ENCODE peak calls at places on chromosome 9, in seven cellular contexts. S is fibroblast of lung, T is IMR-90, E is uterus, R is pancreas, L is psoas muscle, V is cardiac muscle cell. G is an unnamed sample.

GRCh38 chr9:4507306-4507705 is 17.0 kb downstream of the SLC1A1 start:
- DNase-seq in L (no peak), R (no peak), S (no peak), T (peak; percentile 29), V (peak; percentile 6), E (no peak), G (no peak)

GRCh38 chr9:119853126-119853525 is 483.9 kb upstream of the BRINP1 start:
- DNase-seq in V (no peak), R (no peak), E (no peak), S (no peak), T (no peak), L (no peak), G (no peak)

GRCh38 chr9:97768731-97769130 is 71.6 kb upstream of the XPA start:
- DNase-seq in T (peak; percentile 52), R (no peak), S (no peak), L (no peak), E (no peak), V (peak; percentile 24), G (no peak)

GRCh38 chr9:98848450-98849149 is 41.1 kb downstream of the GALNT12 start:
- DNase-seq in R (peak; percentile 89), E (peak; percentile 91), L (peak; percentile 95), V (peak; percentile 92), S (peak; percentile 89), T (peak; percentile 98), G (peak; percentile 97)

GRCh38 chr9:76905984-76906861 is at the start of gene PRUNE2:
- DNase-seq in E (peak; percentile 84), R (peak; percentile 74), V (peak; percentile 91), S (peak; percentile 73), L (peak; percentile 68), T (peak; percentile 79), G (peak; percentile 94)

GRCh38 chr9:31776471-31776870 is 608.0 kb upstream of the ACO1 start:
- DNase-seq in E (peak; percentile 34), L (no peak), T (no peak), S (no peak), R (no peak), V (no peak), G (no peak)

GRCh38 chr9:129412814-129413536 is 207.9 kb downstream of the C9orf50 start:
- DNase-seq in L (peak; percentile 78), V (peak; percentile 89), S (peak; percentile 78), T (peak; percentile 78), R (peak; percentile 61), E (peak; percentile 84), G (peak; percentile 90)

GRCh38 chr9:90188656-90189055 is 454.0 kb downstream of the DIRAS2 start:
- DNase-seq in R (no peak), V (no peak), T (no peak), L (no peak), S (no peak), E (no peak), G (no peak)

GRCh38 chr9:80892703-80893102 is 796.6 kb downstream of the TLE1 start:
- DNase-seq in T (peak; percentile 42), R (no peak), L (no peak), S (no peak), E (no peak), V (no peak), G (no peak)

GRCh38 chr9:38306899-38307298 is 85.6 kb upstream of the ALDH1B1 start:
- DNase-seq in V (no peak), E (no peak), S (no peak), L (no peak), T (no peak), R (no peak), G (no peak)

GRCh38 chr9:132014218-132014800 is 65.4 kb downstream of the MED27 start:
- DNase-seq in E (no peak), R (no peak), S (no peak), T (no peak), V (peak; percentile 33), L (no peak), G (no peak)

GRCh38 chr9:134375430-134376385 is 49.5 kb downstream of the RXRA start:
- DNase-seq in T (no peak), R (peak; percentile 63), V (peak; percentile 48), S (peak; percentile 43), E (no peak), L (peak; percentile 94), G (peak; percentile 87)

GRCh38 chr9:130854835-130855234 is 19.8 kb downstream of the ABL1 start:
- DNase-seq in L (no peak), T (no peak), V (no peak), S (no peak), R (no peak), E (no peak), G (peak; percentile 44)

GRCh38 chr9:133306242-133307194 is 29.5 kb downstream of the SURF6 start:
- DNase-seq in S (no peak), V (no peak), T (no peak), E (no peak), R (no peak), L (no peak), G (no peak)

GRCh38 chr9:133309608-133310007 is 26.4 kb downstream of the SURF6 start:
- DNase-seq in T (no peak), E (no peak), S (no peak), V (no peak), L (no peak), R (no peak), G (no peak)

GRCh38 chr9:133305731-133306130 is 30.3 kb downstream of the SURF6 start:
- DNase-seq in R (no peak), L (no peak), T (no peak), E (no peak), S (no peak), V (no peak), G (no peak)

GRCh38 chr9:133304477-133305377 is 29.7 kb upstream of the ABO start:
- DNase-seq in S (no peak), R (no peak), E (no peak), V (no peak), L (no peak), T (no peak), G (no peak)

GRCh38 chr9:133307271-133307670 is 28.7 kb downstream of the SURF6 start:
- DNase-seq in L (no peak), T (no peak), S (no peak), R (no peak), V (no peak), E (no peak), G (no peak)
- H3K4me1 ChIP-seq in L (no peaks in the 10 kb centered on the region), T (no peaks in the 10 kb centered on the region), S (no peaks in the 10 kb centered on the region), R (no peaks in the 10 kb centered on the region), V (no peaks in the 10 kb centered on the region), E (no peaks in the 10 kb centered on the region), G (no peaks in the 10 kb centered on the region)

GRCh38 chr9:21583628-21584027 is 101.5 kb upstream of the IFNE start:
- DNase-seq in L (no peak), E (no peak), V (no peak), T (no peak), R (no peak), S (no peak), G (no peak)

GRCh38 chr9:21579743-21580142 is 97.6 kb upstream of the IFNE start:
- DNase-seq in T (no peak), V (peak; percentile 10), E (no peak), L (no peak), S (no peak), R (no peak), G (no peak)

GRCh38 chr9:21580636-21581353 is 98.7 kb upstream of the IFNE start:
- DNase-seq in E (no peak), T (no peak), V (peak; percentile 16), S (no peak), L (no peak), R (no peak), G (no peak)

GRCh38 chr9:21576331-21577189 is 94.4 kb upstream of the IFNE start:
- DNase-seq in S (peak; percentile 88), R (no peak), E (no peak), T (peak; percentile 87), V (peak; percentile 95), L (no peak), G (no peak)

DNA sequence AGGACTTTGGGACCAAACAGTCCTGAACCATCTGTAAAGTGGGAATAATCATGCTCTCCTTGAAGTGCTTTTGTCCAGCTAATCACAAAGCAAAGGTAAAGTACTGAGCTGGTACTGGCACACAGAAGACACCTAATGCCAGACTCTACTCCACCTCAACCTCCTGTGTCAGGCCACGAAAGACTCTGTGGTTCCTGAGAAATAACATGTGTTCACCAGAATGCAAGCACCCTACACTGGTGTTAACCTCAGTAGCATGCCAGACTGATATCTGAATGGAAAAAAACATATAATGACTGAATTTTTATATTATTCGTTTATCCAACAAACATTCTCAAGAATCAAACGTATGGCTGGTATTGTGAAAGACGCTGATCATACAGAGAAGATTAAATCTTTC is 97.1 kb upstream of the IFNE start:
- DNase-seq in L (no peak), S (peak; percentile 28), V (peak; percentile 61), T (peak; percentile 10), E (no peak), R (no peak), G (no peak)
- H3K4me3 ChIP-seq in L (no peak overlapping the region), S (no peak overlapping the region), V (no peak overlapping the region), T (no peak overlapping the region), E (no peak overlapping the region), R (no peak overlapping the region), G (no peak overlapping the region)

DNA sequence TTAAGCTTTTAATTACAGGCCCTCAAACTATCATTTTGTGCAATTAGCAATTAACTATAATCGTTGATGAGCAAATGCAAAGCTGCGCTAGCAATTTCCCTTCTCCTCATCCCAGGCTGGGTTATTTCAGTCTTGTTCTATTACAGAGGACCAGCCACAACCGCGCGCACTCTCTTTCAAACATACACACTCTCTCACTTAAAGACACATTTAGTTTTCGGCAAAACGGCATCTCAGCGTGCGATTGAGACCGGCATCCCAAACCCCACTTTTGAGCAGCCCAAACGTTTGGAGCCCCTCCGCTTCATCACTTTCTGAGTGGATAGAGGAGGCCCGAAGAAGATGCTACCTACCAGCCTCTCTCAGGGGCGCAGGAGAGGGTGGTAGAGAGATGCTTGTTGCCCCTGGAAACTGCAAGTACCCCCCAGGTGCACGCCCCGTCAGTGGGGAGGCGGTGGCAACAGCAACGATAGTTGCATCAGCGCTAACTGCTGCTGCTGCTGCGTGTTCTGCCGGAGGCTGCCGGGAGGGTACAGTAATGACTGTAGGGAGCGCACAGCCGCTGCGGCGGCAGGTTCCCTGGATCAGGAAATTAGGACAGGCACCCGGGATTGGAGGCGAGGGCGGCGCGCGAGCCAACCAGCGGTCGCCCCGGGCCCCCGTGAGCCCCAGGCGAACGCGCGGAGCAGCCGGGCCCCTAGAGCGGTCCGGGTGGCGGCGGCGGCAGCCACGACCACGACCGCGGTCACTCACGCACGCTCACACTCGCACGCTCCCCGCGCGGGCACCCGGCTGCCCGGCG is 510 bp upstream of the VLDLR start:
- DNase-seq in R (peak; percentile 90), T (peak; percentile 87), S (peak; percentile 82), E (peak; percentile 79), L (peak; percentile 90), V (peak; percentile 87), G (peak; percentile 92)
- TF ChIP-seq CTCF in R (no peak), T (peak; percentile 30), S (peak; percentile 14), E (no peak), L (peak; percentile 19), V (peak; percentile 22), G (no peak)

DNA sequence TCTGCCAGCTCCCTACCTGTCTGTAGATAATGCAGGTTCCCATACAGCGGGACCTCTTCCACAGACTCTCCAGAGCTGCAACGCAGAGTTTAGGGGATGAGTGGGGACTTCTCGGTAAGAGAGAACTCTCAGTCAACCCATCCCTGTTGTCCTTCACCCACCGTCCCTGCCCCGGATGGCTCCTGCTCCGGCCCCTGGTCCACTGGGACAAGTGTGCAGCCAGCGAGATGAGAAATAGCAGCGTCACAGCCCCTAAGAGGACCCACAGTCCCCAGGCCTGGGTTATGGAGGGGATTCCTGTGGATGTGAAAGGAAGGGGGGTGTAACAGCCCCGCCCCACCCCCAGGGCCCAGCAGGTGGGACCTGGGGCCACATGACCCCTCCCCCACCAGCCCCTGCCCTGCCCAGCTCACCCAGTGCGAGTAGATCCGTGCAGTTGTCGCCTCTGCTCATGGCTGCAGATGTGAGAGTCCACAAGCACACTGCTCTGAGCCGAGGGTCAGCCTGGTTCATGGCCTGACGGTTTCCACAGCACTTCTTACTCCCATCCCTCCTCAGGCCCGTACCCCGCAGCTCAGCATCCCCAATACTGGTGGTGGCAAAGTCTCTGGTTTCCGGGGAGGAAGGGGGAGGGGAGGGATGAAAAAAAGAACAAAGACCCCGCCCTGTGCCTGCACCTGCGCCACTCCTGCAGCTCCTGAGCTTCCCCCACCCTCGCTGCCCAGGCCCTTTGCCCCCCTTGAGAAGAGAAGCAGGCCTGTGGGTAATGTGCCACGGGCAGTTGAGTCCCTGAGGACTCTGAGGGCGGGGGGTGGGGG is at the start of gene SIT1:
- DNase-seq in L (no peak), T (no peak), E (no peak), V (no peak), S (no peak), R (no peak), G (peak; percentile 61)
- H3K4me1 ChIP-seq in L (no peaks in the 10 kb centered on the region), T (peaks cover 14% of the 10 kb centered on the region), E (no peaks in the 10 kb centered on the region), V (peaks cover 8% of the 10 kb centered on the region), S (peaks cover 5% of the 10 kb centered on the region), R (no peaks in the 10 kb centered on the region), G (peaks cover 10% of the 10 kb centered on the region)